ENCODE peak calls at places on chromosomes 1 and 21, in five cellular contexts. C, K, O, T and U are unnamed samples.

GRCh38 chr1:12546771-12547585 is 71.0 kb downstream of the DHRS3 start:
- DNase-seq in T (no peak), K (no peak), C (no peak), O (no peak), U (no peak)

GRCh38 chr1:184052194-184052559 is 647 bp downstream of the TSEN15 start:
- DNase-seq in O (peak; percentile 21), T (no peak), C (no peak), K (no peak), U (no peak)

GRCh38 chr21:34726627-34727337 is 58.0 kb downstream of the CLIC6 start:
- DNase-seq in O (no peak), T (no peak), K (no peak), C (peak; percentile 55), U (no peak)

GRCh38 chr21:16004523-16004922 is 274.7 kb downstream of the USP25 start:
- DNase-seq in T (no peak), C (no peak), K (no peak), O (no peak), U (no peak)

GRCh38 chr1:218209351-218209861 is 75.7 kb upstream of the RRP15 start:
- DNase-seq in O (no peak), K (peak; percentile 21), C (peak; percentile 84), T (no peak), U (no peak)

GRCh38 chr1:33988161-33988560 is 124.3 kb downstream of the HMGB4 start:
- DNase-seq in T (no peak), O (no peak), C (no peak), K (no peak), U (no peak)

GRCh38 chr1:64471724-64472276 is 1.9 kb downstream of the CACHD1 start:
- DNase-seq in C (peak; percentile 69), O (no peak), T (peak; percentile 30), K (no peak), U (peak; percentile 47)

GRCh38 chr1:12339861-12340557 is 110.2 kb downstream of the VPS13D start:
- DNase-seq in C (no peak), K (no peak), O (peak; percentile 9), T (no peak), U (no peak)

GRCh38 chr21:32653326-32653901 is 41.2 kb upstream of the CFAP298 start:
- DNase-seq in K (peak; percentile 15), C (peak; percentile 31), O (peak; percentile 37), T (peak; percentile 43), U (peak; percentile 67)

GRCh38 chr21:39788383-39788782 is 43.4 kb downstream of the IGSF5 start:
- DNase-seq in T (peak; percentile 91), K (peak; percentile 66), C (peak; percentile 48), O (no peak), U (peak; percentile 84)

GRCh38 chr21:45860493-45861155 is 120.9 kb upstream of the COL6A1 start:
- DNase-seq in O (no peak), C (no peak), T (no peak), K (no peak), U (no peak)

GRCh38 chr1:112797221-112797620 is 82.1 kb upstream of the PPM1J start:
- DNase-seq in K (no peak), O (no peak), C (no peak), T (no peak), U (no peak)

GRCh38 chr1:97108200-97108599 is 386.6 kb downstream of the PTBP2 start:
- DNase-seq in C (peak; percentile 52), K (no peak), T (no peak), O (no peak), U (no peak)

GRCh38 chr1:182087951-182088350 is 26.4 kb upstream of the ZNF648 start:
- DNase-seq in K (no peak), O (no peak), C (no peak), T (no peak), U (no peak)

GRCh38 chr1:21317035-21317689 is 26.9 kb upstream of the ECE1 start:
- DNase-seq in T (no peak), K (no peak), O (no peak), C (peak; percentile 97), U (no peak)

GRCh38 chr1:31985430-31985829 is 28.2 kb upstream of the KHDRBS1 start:
- DNase-seq in C (peak; percentile 5), T (no peak), O (peak; percentile 61), K (no peak), U (no peak)

GRCh38 chr21:31484219-31484618 is 140.2 kb upstream of the TIAM1 start:
- DNase-seq in O (no peak), K (no peak), T (no peak), C (no peak), U (no peak)

GRCh38 chr1:23816361-23816760 is 8.9 kb downstream of the HMGCL start:
- DNase-seq in T (no peak), K (no peak), O (no peak), C (no peak), U (no peak)

GRCh38 chr1:150813028-150813707 is 5.1 kb upstream of the CTSK start:
- DNase-seq in O (peak; percentile 36), T (peak; percentile 42), C (peak; percentile 85), K (peak; percentile 16), U (peak; percentile 64)

GRCh38 chr1:1418464-1419362 is 2.4 kb downstream of the ANKRD65 start:
- DNase-seq in T (no peak), O (no peak), C (no peak), K (no peak), U (no peak)

GRCh38 chr1:108121361-108122143 is 78.6 kb downstream of the SLC25A24 start:
- DNase-seq in T (peak; percentile 43), O (no peak), C (no peak), K (no peak), U (peak; percentile 80)

GRCh38 chr21:25139390-25139789 is 467.9 kb downstream of the MRPL39 start:
- DNase-seq in K (no peak), C (no peak), T (no peak), O (no peak), U (no peak)

DNA sequence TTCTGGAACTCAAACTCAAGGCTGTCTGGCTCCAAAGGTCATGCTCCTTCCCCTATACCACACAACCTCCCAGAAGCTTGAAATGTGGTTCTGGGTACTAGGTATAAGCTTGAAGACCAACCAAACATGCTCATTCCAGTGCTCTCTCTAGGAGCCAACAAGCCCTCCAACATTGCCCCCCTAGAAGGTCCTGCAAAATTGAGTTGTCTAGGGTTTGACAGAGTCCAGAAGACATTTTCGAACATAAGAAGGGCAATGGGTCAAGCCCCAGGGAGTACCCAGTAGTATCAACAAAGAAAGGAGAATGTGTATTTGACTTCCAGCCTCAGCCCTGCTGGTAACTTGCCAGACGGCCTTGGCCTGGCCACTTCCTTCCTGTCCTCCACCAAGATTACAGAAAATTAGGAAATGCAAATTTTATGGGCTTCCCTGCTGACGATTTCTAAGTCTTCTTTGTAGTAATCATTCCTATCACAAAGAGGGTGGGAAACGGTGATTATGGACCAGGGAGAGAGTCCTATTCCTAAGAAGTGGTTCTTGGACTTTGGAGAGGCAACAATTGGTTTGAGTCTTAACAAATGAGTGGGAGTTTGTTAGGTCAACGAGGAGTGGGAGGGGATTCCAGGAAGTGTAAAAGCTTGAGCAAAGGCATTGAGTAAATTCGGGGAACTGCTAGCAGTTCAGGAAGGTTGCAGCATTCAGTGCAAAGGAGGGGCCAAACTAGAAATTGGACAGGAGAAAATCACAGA is 18.7 kb upstream of the SLAMF1 start:
- DNase-seq in K (no peak), T (no peak), C (no peak), O (peak; percentile 25), U (peak; percentile 6)
- TF ChIP-seq EZH2phosphoT487 in K (no peak), T (no peak), C (no peak), O (no peak), U (no peak)

GRCh38 chr1:68495532-68495931 is 1.4 kb downstream of the DEPDC1 start:
- DNase-seq in K (no peak), O (no peak), T (no peak), C (peak; percentile 4), U (no peak)
- TF ChIP-seq EZH2phosphoT487 in K (no peak), O (no peak), T (no peak), C (no peak), U (no peak)

DNA sequence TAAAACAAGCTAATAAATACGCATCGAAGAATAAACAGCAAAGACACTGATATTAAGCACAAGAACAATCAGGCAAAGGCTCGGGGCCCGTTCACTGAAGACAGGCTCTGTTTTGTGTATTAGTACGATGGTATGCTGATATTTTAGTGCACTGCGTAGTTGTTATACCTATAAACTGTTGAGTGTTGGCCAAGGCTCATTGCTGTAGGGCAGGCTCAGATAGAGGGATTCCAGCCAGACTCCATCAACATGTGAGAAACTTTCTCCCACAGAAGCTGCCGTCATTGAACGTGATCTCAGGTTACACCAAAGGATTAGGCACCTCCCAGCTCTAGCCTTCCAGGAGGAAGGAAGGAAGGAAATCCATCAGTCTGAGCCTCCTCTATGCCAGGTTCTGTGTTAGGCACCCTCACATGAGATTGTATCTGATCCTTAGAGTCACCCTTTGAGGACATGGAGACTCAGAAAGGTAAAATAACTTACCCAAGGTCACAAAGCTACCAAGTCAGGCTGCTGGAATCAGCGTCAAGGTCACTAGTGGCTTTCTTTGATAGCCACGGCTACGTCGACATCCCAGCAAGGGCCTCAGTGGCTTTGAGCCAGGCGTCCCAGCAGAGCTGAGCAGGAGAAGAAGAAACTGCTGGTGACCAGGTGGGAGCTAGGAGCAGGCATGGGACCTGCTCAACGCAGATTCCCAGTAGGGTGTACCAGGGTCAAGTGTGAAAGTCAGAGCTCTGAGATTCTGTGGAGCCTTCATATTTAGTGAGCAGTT is 14.8 kb downstream of the BCAR3 start:
- DNase-seq in K (no peak), T (no peak), O (no peak), C (no peak), U (peak; percentile 80)
- TF ChIP-seq EZH2phosphoT487 in K (no peak), T (no peak), O (no peak), C (no peak), U (no peak)

GRCh38 chr1:180167721-180168467 is 13.2 kb downstream of the QSOX1 start:
- DNase-seq in C (no peak), T (peak; percentile 30), O (no peak), K (peak; percentile 80), U (peak; percentile 92)

GRCh38 chr1:180171691-180172090 is 17.0 kb downstream of the QSOX1 start:
- DNase-seq in T (no peak), K (no peak), O (no peak), C (no peak), U (no peak)

GRCh38 chr1:180169641-180170155 is 15.0 kb downstream of the QSOX1 start:
- DNase-seq in C (no peak), O (no peak), K (no peak), T (no peak), U (no peak)

GRCh38 chr1:180168786-180169640 is 14.3 kb downstream of the QSOX1 start:
- DNase-seq in K (no peak), O (peak; percentile 53), T (peak; percentile 68), C (peak; percentile 58), U (peak; percentile 88)

DNA sequence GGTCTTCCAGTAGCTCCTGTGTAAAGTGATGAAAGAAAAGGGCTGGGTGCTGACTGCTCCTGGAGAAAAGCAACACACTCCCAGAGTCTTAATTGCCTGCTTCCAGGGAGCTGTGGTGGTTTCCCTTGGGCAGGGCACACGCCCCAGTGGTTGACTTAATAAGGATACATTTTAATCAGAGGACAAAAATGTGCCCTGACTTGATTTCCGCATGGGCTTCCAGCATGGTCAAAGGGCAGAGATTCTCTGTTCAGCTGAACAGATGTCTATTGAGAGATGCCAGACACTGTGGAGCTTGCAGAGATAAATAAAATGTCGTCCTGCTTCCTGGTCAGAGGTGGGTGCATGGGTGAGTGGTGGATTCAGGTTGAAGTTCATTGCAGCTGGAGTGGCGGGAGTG is 15.9 kb downstream of the QSOX1 start:
- DNase-seq in O (no peak), K (no peak), T (no peak), C (no peak), U (no peak)
- TF ChIP-seq EZH2phosphoT487 in O (no peak), K (no peak), T (no peak), C (no peak), U (no peak)

DNA sequence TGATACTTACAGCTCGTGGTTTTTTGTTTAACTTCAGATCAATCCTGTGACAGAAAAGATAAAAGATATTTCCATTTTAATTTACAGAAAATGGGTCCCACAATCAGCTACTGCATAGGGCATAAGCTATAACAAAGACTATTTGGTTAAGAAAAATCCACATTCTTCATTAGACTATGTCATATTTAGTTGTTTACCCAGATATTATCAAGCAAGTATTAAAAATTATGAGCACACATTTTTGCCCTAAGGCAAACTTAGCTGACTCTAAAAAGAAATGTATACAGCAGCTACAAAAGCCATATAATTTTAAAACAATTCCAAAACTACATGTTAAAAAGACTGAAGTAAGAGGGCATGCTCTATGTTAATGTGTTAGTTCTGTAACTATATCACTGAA is 18.7 kb downstream of the MEAF6 start:
- DNase-seq in O (no peak), T (no peak), C (no peak), K (no peak), U (no peak)
- TF ChIP-seq EZH2phosphoT487 in O (no peak), T (no peak), C (no peak), K (no peak), U (no peak)